ENCODE peak calls at places on chromosome 2, in eight cellular contexts. One of them, this sample, is unnamed.

GRCh38 chr2:105581568-105581944 is 163.2 kb upstream of the NCK2 start:
- DNase-seq in NCI-H1105: no peak
- DNase-seq in hippocampal formation: no peak
- DNase-seq in T-helper 2 cell: no peak
- DNase-seq in HepG2: no peak
- DNase-seq in nucleus accumbens: no peak
- DNase-seq in T-helper 9 cell: no peak
- DNase-seq in Peyer's patch: no peak
- DNase-seq in this sample: no peak

GRCh38 chr2:127067620-127068350 is 39.2 kb downstream of the BIN1 start:
- DNase-seq in hippocampal formation: peak
- DNase-seq in HepG2: peak
- DNase-seq in Peyer's patch: peak
- DNase-seq in T-helper 9 cell: peak
- DNase-seq in nucleus accumbens: peak
- DNase-seq in T-helper 2 cell: peak
- DNase-seq in NCI-H1105: no peak
- DNase-seq in this sample: peak

GRCh38 chr2:27446057-27446456 is 3.9 kb downstream of the KRTCAP3 start:
- DNase-seq in nucleus accumbens: no peak
- DNase-seq in T-helper 2 cell: no peak
- DNase-seq in HepG2: peak
- DNase-seq in T-helper 9 cell: no peak
- DNase-seq in hippocampal formation: no peak
- DNase-seq in Peyer's patch: peak
- DNase-seq in NCI-H1105: no peak
- DNase-seq in this sample: no peak

GRCh38 chr2:127197475-127198385 is 22.4 kb downstream of the CYP27C1 start:
- DNase-seq in NCI-H1105: peak
- DNase-seq in nucleus accumbens: peak
- DNase-seq in hippocampal formation: no peak
- DNase-seq in T-helper 9 cell: peak
- DNase-seq in HepG2: peak
- DNase-seq in T-helper 2 cell: peak
- DNase-seq in Peyer's patch: peak
- DNase-seq in this sample: peak

GRCh38 chr2:151478011-151478410 is 68.3 kb downstream of the RIF1 start:
- DNase-seq in NCI-H1105: no peak
- DNase-seq in Peyer's patch: no peak
- DNase-seq in T-helper 9 cell: no peak
- DNase-seq in hippocampal formation: no peak
- DNase-seq in T-helper 2 cell: no peak
- DNase-seq in nucleus accumbens: no peak
- DNase-seq in HepG2: no peak
- DNase-seq in this sample: no peak

GRCh38 chr2:154710078-154710477 is 11.6 kb downstream of the KCNJ3 start:
- DNase-seq in T-helper 2 cell: no peak
- DNase-seq in nucleus accumbens: no peak
- DNase-seq in HepG2: no peak
- DNase-seq in T-helper 9 cell: no peak
- DNase-seq in hippocampal formation: no peak
- DNase-seq in Peyer's patch: no peak
- DNase-seq in NCI-H1105: no peak
- DNase-seq in this sample: no peak

GRCh38 chr2:116696223-116696622 is 1118.3 kb upstream of the DDX18 start:
- DNase-seq in T-helper 2 cell: no peak
- DNase-seq in T-helper 9 cell: no peak
- DNase-seq in NCI-H1105: peak
- DNase-seq in Peyer's patch: no peak
- DNase-seq in HepG2: no peak
- DNase-seq in nucleus accumbens: no peak
- DNase-seq in hippocampal formation: no peak
- DNase-seq in this sample: peak

GRCh38 chr2:6031165-6031867 is 339.1 kb downstream of the SOX11 start:
- DNase-seq in HepG2: no peak
- DNase-seq in NCI-H1105: no peak
- DNase-seq in nucleus accumbens: no peak
- DNase-seq in hippocampal formation: no peak
- DNase-seq in Peyer's patch: no peak
- DNase-seq in T-helper 9 cell: no peak
- DNase-seq in T-helper 2 cell: no peak
- DNase-seq in this sample: no peak

GRCh38 chr2:126894585-126895182 is 4.0 kb upstream of the TEX51 start:
- DNase-seq in hippocampal formation: no peak
- DNase-seq in NCI-H1105: no peak
- DNase-seq in nucleus accumbens: no peak
- DNase-seq in Peyer's patch: peak
- DNase-seq in T-helper 9 cell: no peak
- DNase-seq in T-helper 2 cell: no peak
- DNase-seq in HepG2: no peak
- DNase-seq in this sample: no peak

GRCh38 chr2:189854152-189854551 is 69.9 kb downstream of the PMS1 start:
- DNase-seq in T-helper 9 cell: no peak
- DNase-seq in T-helper 2 cell: no peak
- DNase-seq in hippocampal formation: no peak
- DNase-seq in nucleus accumbens: no peak
- DNase-seq in NCI-H1105: no peak
- DNase-seq in Peyer's patch: no peak
- DNase-seq in HepG2: no peak
- DNase-seq in this sample: no peak

GRCh38 chr2:26724004-26724750 is 31.7 kb downstream of the KCNK3 start:
- DNase-seq in T-helper 9 cell: no peak
- DNase-seq in nucleus accumbens: peak
- DNase-seq in HepG2: peak
- DNase-seq in T-helper 2 cell: no peak
- DNase-seq in hippocampal formation: no peak
- DNase-seq in NCI-H1105: no peak
- DNase-seq in Peyer's patch: peak
- DNase-seq in this sample: peak

GRCh38 chr2:234198976-234199375 is 148.5 kb downstream of the SPP2 start:
- DNase-seq in T-helper 2 cell: no peak
- DNase-seq in HepG2: no peak
- DNase-seq in nucleus accumbens: no peak
- DNase-seq in Peyer's patch: no peak
- DNase-seq in T-helper 9 cell: no peak
- DNase-seq in hippocampal formation: no peak
- DNase-seq in NCI-H1105: no peak
- DNase-seq in this sample: no peak

GRCh38 chr2:142834003-142834402 is 43.5 kb upstream of the KYNU start:
- DNase-seq in Peyer's patch: no peak
- DNase-seq in nucleus accumbens: no peak
- DNase-seq in HepG2: no peak
- DNase-seq in hippocampal formation: no peak
- DNase-seq in NCI-H1105: no peak
- DNase-seq in T-helper 2 cell: no peak
- DNase-seq in T-helper 9 cell: no peak
- DNase-seq in this sample: no peak

GRCh38 chr2:41521191-41521590 is 526.6 kb upstream of the PKDCC start:
- DNase-seq in HepG2: no peak
- DNase-seq in nucleus accumbens: no peak
- DNase-seq in T-helper 9 cell: no peak
- DNase-seq in Peyer's patch: no peak
- DNase-seq in hippocampal formation: no peak
- DNase-seq in T-helper 2 cell: no peak
- DNase-seq in NCI-H1105: no peak
- DNase-seq in this sample: no peak

GRCh38 chr2:113877651-113878594 is 12.0 kb upstream of the ACTR3 start:
- DNase-seq in Peyer's patch: no peak
- DNase-seq in HepG2: peak
- DNase-seq in nucleus accumbens: no peak
- DNase-seq in NCI-H1105: peak
- DNase-seq in T-helper 9 cell: no peak
- DNase-seq in hippocampal formation: no peak
- DNase-seq in T-helper 2 cell: peak
- DNase-seq in this sample: no peak

GRCh38 chr2:7094113-7094760 is 177.0 kb downstream of the RNF144A start:
- DNase-seq in HepG2: no peak
- DNase-seq in T-helper 9 cell: no peak
- DNase-seq in T-helper 2 cell: no peak
- DNase-seq in NCI-H1105: no peak
- DNase-seq in nucleus accumbens: no peak
- DNase-seq in hippocampal formation: no peak
- DNase-seq in Peyer's patch: no peak
- DNase-seq in this sample: no peak

GRCh38 chr2:141778315-141778835 is 352.4 kb downstream of the LRP1B start:
- DNase-seq in NCI-H1105: no peak
- DNase-seq in Peyer's patch: no peak
- DNase-seq in T-helper 2 cell: no peak
- DNase-seq in nucleus accumbens: no peak
- DNase-seq in hippocampal formation: no peak
- DNase-seq in HepG2: no peak
- DNase-seq in T-helper 9 cell: no peak
- DNase-seq in this sample: no peak

GRCh38 chr2:101415220-101415619 is 27.9 kb upstream of the CREG2 start:
- DNase-seq in T-helper 9 cell: no peak
- DNase-seq in HepG2: no peak
- DNase-seq in nucleus accumbens: no peak
- DNase-seq in hippocampal formation: no peak
- DNase-seq in Peyer's patch: no peak
- DNase-seq in NCI-H1105: no peak
- DNase-seq in T-helper 2 cell: no peak
- DNase-seq in this sample: no peak

GRCh38 chr2:172642301-172643020 is 86.6 kb downstream of the PDK1 start:
- DNase-seq in hippocampal formation: no peak
- DNase-seq in T-helper 9 cell: no peak
- DNase-seq in Peyer's patch: no peak
- DNase-seq in T-helper 2 cell: no peak
- DNase-seq in NCI-H1105: no peak
- DNase-seq in nucleus accumbens: no peak
- DNase-seq in HepG2: no peak
- DNase-seq in this sample: no peak

GRCh38 chr2:191892391-191892790 is 45.5 kb upstream of the CAVIN2 start:
- DNase-seq in nucleus accumbens: no peak
- DNase-seq in T-helper 9 cell: no peak
- DNase-seq in hippocampal formation: no peak
- DNase-seq in HepG2: no peak
- DNase-seq in NCI-H1105: no peak
- DNase-seq in Peyer's patch: no peak
- DNase-seq in T-helper 2 cell: no peak
- DNase-seq in this sample: no peak

GRCh38 chr2:201930831-201931230 is 102.8 kb upstream of the FZD7 start:
- DNase-seq in nucleus accumbens: no peak
- DNase-seq in T-helper 2 cell: no peak
- DNase-seq in Peyer's patch: no peak
- DNase-seq in T-helper 9 cell: no peak
- DNase-seq in NCI-H1105: no peak
- DNase-seq in hippocampal formation: no peak
- DNase-seq in HepG2: no peak
- DNase-seq in this sample: no peak

GRCh38 chr2:161564906-161565305 is 59.3 kb upstream of the SLC4A10 start:
- DNase-seq in hippocampal formation: no peak
- DNase-seq in T-helper 9 cell: no peak
- DNase-seq in T-helper 2 cell: no peak
- DNase-seq in NCI-H1105: no peak
- DNase-seq in nucleus accumbens: no peak
- DNase-seq in Peyer's patch: no peak
- DNase-seq in HepG2: no peak
- DNase-seq in this sample: no peak

GRCh38 chr2:156129227-156129626 is 203.3 kb downstream of the NR4A2 start:
- DNase-seq in nucleus accumbens: no peak
- DNase-seq in HepG2: no peak
- DNase-seq in NCI-H1105: no peak
- DNase-seq in Peyer's patch: no peak
- DNase-seq in T-helper 2 cell: no peak
- DNase-seq in hippocampal formation: no peak
- DNase-seq in T-helper 9 cell: no peak
- DNase-seq in this sample: no peak

GRCh38 chr2:191086707-191087106 is 64.1 kb downstream of the STAT4 start:
- DNase-seq in nucleus accumbens: no peak
- DNase-seq in hippocampal formation: no peak
- DNase-seq in HepG2: no peak
- DNase-seq in T-helper 2 cell: no peak
- DNase-seq in T-helper 9 cell: no peak
- DNase-seq in NCI-H1105: no peak
- DNase-seq in Peyer's patch: no peak
- DNase-seq in this sample: peak

GRCh38 chr2:96642564-96643350 is at the start of gene FER1L5:
- DNase-seq in HepG2: no peak
- DNase-seq in nucleus accumbens: peak
- DNase-seq in T-helper 2 cell: no peak
- DNase-seq in Peyer's patch: no peak
- DNase-seq in NCI-H1105: no peak
- DNase-seq in T-helper 9 cell: no peak
- DNase-seq in hippocampal formation: peak
- DNase-seq in this sample: peak

GRCh38 chr2:159125858-159126257 is 157.4 kb downstream of the TANC1 start:
- DNase-seq in hippocampal formation: no peak
- DNase-seq in HepG2: no peak
- DNase-seq in Peyer's patch: no peak
- DNase-seq in NCI-H1105: no peak
- DNase-seq in T-helper 9 cell: no peak
- DNase-seq in T-helper 2 cell: no peak
- DNase-seq in nucleus accumbens: no peak
- DNase-seq in this sample: no peak

GRCh38 chr2:238263204-238264071 is 23.6 kb upstream of the HES6 start:
- DNase-seq in hippocampal formation: peak
- DNase-seq in nucleus accumbens: peak
- DNase-seq in HepG2: peak
- DNase-seq in T-helper 2 cell: peak
- DNase-seq in NCI-H1105: peak
- DNase-seq in Peyer's patch: peak
- DNase-seq in T-helper 9 cell: peak
- DNase-seq in this sample: peak

GRCh38 chr2:53129851-53130250 is 637.8 kb upstream of the CHAC2 start:
- DNase-seq in T-helper 9 cell: no peak
- DNase-seq in HepG2: no peak
- DNase-seq in hippocampal formation: no peak
- DNase-seq in T-helper 2 cell: no peak
- DNase-seq in NCI-H1105: no peak
- DNase-seq in nucleus accumbens: no peak
- DNase-seq in Peyer's patch: no peak
- DNase-seq in this sample: no peak

GRCh38 chr2:71801969-71802368 is 345.7 kb downstream of the CYP26B1 start:
- DNase-seq in NCI-H1105: no peak
- DNase-seq in hippocampal formation: peak
- DNase-seq in T-helper 9 cell: no peak
- DNase-seq in T-helper 2 cell: no peak
- DNase-seq in HepG2: peak
- DNase-seq in nucleus accumbens: peak
- DNase-seq in Peyer's patch: peak
- DNase-seq in this sample: peak

GRCh38 chr2:207143474-207144190 is 22.1 kb downstream of the KLF7 start:
- DNase-seq in Peyer's patch: peak
- DNase-seq in nucleus accumbens: peak
- DNase-seq in T-helper 9 cell: peak
- DNase-seq in T-helper 2 cell: peak
- DNase-seq in NCI-H1105: no peak
- DNase-seq in HepG2: no peak
- DNase-seq in hippocampal formation: peak
- DNase-seq in this sample: no peak

GRCh38 chr2:95062716-95063400 is 37.4 kb downstream of the MAL start:
- DNase-seq in hippocampal formation: peak
- DNase-seq in T-helper 9 cell: no peak
- DNase-seq in nucleus accumbens: no peak
- DNase-seq in NCI-H1105: no peak
- DNase-seq in T-helper 2 cell: peak
- DNase-seq in Peyer's patch: no peak
- DNase-seq in HepG2: peak
- DNase-seq in this sample: peak